ENCODE peak calls at places on chromosome 5, in nine cellular contexts. S, Q, K, W, A, T, M, Z and U are unnamed samples.

GRCh38 chr5:169190860-169191259 is 110.1 kb downstream of the SLIT3 start:
- DNase-seq in Z (no peak), Q (no peak), T (no peak), W (no peak), A (no peak), S (no peak), M (no peak), K (no peak), U (no peak)

GRCh38 chr5:23507278-23507685 is at the start of gene PRDM9:
- DNase-seq in M (no peak), K (peak; percentile 38), W (no peak), S (peak; percentile 61), T (peak; percentile 73), Z (peak; percentile 68), A (no peak), Q (peak; percentile 10), U (no peak)

GRCh38 chr5:4553130-4553529 is 587.0 kb upstream of the ADAMTS16 start:
- DNase-seq in S (no peak), Z (no peak), M (no peak), T (no peak), W (no peak), Q (no peak), A (no peak), K (no peak), U (no peak)

GRCh38 chr5:177241768-177242167 is 61.8 kb downstream of the RAB24 start:
- DNase-seq in S (no peak), M (no peak), W (no peak), K (no peak), Q (no peak), A (no peak), T (no peak), Z (no peak), U (no peak)

GRCh38 chr5:124741711-124742496 is 4.5 kb downstream of the ZNF608 start:
- DNase-seq in A (no peak), M (no peak), S (no peak), Q (peak; percentile 42), Z (no peak), W (peak; percentile 55), K (no peak), T (no peak), U (no peak)

GRCh38 chr5:132528866-132529634 is 14.3 kb downstream of the IL5 start:
- DNase-seq in Q (no peak), S (no peak), M (no peak), Z (no peak), K (no peak), A (no peak), T (no peak), W (no peak), U (no peak)

GRCh38 chr5:174892742-174893141 is 168.4 kb downstream of the MSX2 start:
- DNase-seq in T (no peak), K (no peak), W (no peak), M (no peak), S (no peak), Z (no peak), A (no peak), Q (no peak), U (no peak)

GRCh38 chr5:174935854-174936474 is 211.6 kb downstream of the MSX2 start:
- DNase-seq in Q (peak; percentile 35), K (peak; percentile 68), W (peak; percentile 51), A (peak; percentile 20), T (no peak), S (peak; percentile 37), Z (peak; percentile 80), M (no peak), U (no peak)

GRCh38 chr5:150081541-150082283 is 4.6 kb downstream of the CSF1R start:
- DNase-seq in W (peak; percentile 30), M (no peak), K (no peak), A (peak; percentile 72), S (no peak), T (peak; percentile 87), Q (peak; percentile 53), Z (no peak), U (peak; percentile 92)

GRCh38 chr5:150022163-150022540 is 21.6 kb downstream of the HMGXB3 start:
- DNase-seq in S (no peak), Q (no peak), M (no peak), W (no peak), T (no peak), K (no peak), A (no peak), Z (no peak), U (no peak)

GRCh38 chr5:97544279-97545077 is 361.4 kb upstream of the RIOK2 start:
- DNase-seq in K (no peak), M (no peak), W (no peak), Z (no peak), S (no peak), Q (no peak), A (no peak), T (no peak), U (no peak)

GRCh38 chr5:14505310-14506140 is 76.1 kb upstream of the OTULINL start:
- DNase-seq in A (no peak), W (no peak), Z (peak; percentile 64), T (no peak), S (no peak), Q (no peak), M (no peak), K (no peak), U (no peak)

GRCh38 chr5:64229163-64229774 is 63.6 kb downstream of the RNF180 start:
- DNase-seq in M (no peak), K (peak; percentile 33), Q (no peak), Z (peak; percentile 57), S (peak; percentile 20), W (no peak), T (no peak), A (no peak), U (no peak)

GRCh38 chr5:67077296-67077695 is 119.3 kb downstream of the CD180 start:
- DNase-seq in K (no peak), Z (no peak), T (no peak), S (no peak), W (no peak), M (no peak), Q (no peak), A (no peak), U (no peak)

GRCh38 chr5:33994845-33995244 is 10.4 kb upstream of the SLC45A2 start:
- DNase-seq in S (no peak), T (no peak), A (no peak), Q (no peak), M (no peak), W (no peak), K (no peak), Z (no peak), U (no peak)

GRCh38 chr5:135423158-135423925 is 23.8 kb downstream of the DCANP1 start:
- DNase-seq in M (no peak), A (no peak), S (peak; percentile 36), K (no peak), Q (no peak), T (no peak), Z (no peak), W (no peak), U (no peak)

DNA sequence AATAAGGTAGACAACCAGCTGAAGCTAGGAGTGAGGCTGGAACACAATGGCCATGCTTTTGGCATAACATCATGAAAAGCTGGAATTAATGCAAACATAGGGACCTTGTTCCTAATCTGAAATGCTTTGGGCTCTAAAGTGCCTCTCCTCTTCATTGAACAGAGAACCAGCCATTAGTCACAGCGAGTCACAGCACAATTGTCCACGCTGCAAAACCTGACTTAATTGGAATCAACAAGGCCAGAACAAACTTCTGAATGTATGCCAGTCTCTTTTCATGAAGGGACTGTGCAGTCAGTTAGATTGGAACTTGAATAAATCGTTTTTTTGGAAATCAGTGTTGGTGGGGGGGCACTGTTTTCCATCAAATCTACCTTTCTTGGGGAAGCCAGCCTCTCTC is 96.5 kb downstream of the JAKMIP2 start:
- DNase-seq in A (no peak), Q (no peak), M (no peak), K (no peak), W (no peak), Z (no peak), T (no peak), S (no peak), U (no peak)
- TF ChIP-seq EP300 in A (no peak), Q (no peak), M (no peak), K (no peak), W (no peak), Z (no peak), T (no peak), S (no peak), U (no peak)

GRCh38 chr5:179766021-179766725 is 27.6 kb upstream of the LTC4S start:
- DNase-seq in M (no peak), S (no peak), Q (no peak), K (no peak), A (no peak), Z (peak; percentile 43), W (no peak), T (peak; percentile 70), U (no peak)
- H3K27ac ChIP-seq in M (no peak overlapping the region), S (no peak overlapping the region), Q (peak overlapping the region; percentile 18), K (peak overlapping the region; percentile 74), A (no peak overlapping the region), Z (peak overlapping the region; percentile 71), W (no peak overlapping the region), T (peak overlapping the region; percentile 77), U (peak overlapping the region; percentile 12)

GRCh38 chr5:79742549-79743136 is 53.0 kb downstream of the CMYA5 start:
- DNase-seq in Z (no peak), W (no peak), M (no peak), K (no peak), Q (no peak), A (no peak), T (no peak), S (peak; percentile 54), U (no peak)

GRCh38 chr5:79736528-79737514 is 47.2 kb downstream of the CMYA5 start:
- DNase-seq in M (no peak), W (no peak), Z (no peak), K (no peak), T (no peak), S (no peak), A (no peak), Q (no peak), U (no peak)
- TF ChIP-seq EP300 in M (no peak), W (no peak), Z (no peak), K (no peak), T (no peak), S (no peak), A (no peak), Q (no peak), U (no peak)

GRCh38 chr5:151221574-151221973 is 2.3 kb downstream of the CCDC69 start:
- DNase-seq in W (no peak), Z (no peak), M (no peak), S (no peak), A (no peak), K (no peak), Q (no peak), T (no peak), U (no peak)
- H3K27ac ChIP-seq in W (no peak overlapping the region), Z (no peak overlapping the region), M (peak overlapping the region; percentile 89), S (no peak overlapping the region), A (no peak overlapping the region), K (no peak overlapping the region), Q (peak overlapping the region; percentile 95), T (peak overlapping the region; percentile 94), U (peak overlapping the region; percentile 97)

DNA sequence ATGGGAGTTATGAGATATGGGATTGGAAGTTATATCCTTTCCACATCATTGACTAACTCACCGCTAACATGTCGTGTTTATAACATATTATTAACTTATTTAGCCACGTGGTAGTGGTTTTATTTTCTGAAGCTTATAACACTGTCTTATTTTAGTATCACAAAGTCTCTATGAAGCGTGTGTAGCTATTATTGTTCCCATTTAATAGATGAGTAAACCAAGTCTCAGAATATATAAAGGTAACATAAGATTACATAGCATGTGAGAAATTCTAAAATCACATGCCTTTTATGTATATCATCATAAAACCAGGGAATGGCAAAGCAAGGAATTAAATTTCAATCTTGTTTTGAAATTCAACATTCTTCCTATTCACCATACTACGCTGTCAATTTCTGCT is 15.3 kb downstream of the AP3B1 start:
- DNase-seq in Q (no peak), S (no peak), Z (no peak), T (no peak), K (no peak), M (no peak), A (no peak), W (no peak), U (no peak)
- TF ChIP-seq EP300 in Q (no peak), S (no peak), Z (no peak), T (no peak), K (no peak), M (no peak), A (no peak), W (no peak), U (no peak)